ENCODE peak calls at places on chromosomes 1 and 21, in eight cellular contexts. One of them, this sample, is unnamed.

GRCh38 chr1:210374600-210374953 is 45.9 kb downstream of the HHAT start:
- DNase-seq in G401: no peak
- DNase-seq in H9: no peak
- DNase-seq in non-pigmented ciliary epithelial cell: no peak
- DNase-seq in kidney tubule cell: no peak
- DNase-seq in HS-5: no peak
- DNase-seq in progenitor cell of endocrine pancreas: no peak
- DNase-seq in erythroblast: no peak
- DNase-seq in this sample: no peak

GRCh38 chr21:36700295-36700960 is 1.5 kb downstream of the SIM2 start:
- DNase-seq in G401: no peak
- DNase-seq in H9: no peak
- DNase-seq in non-pigmented ciliary epithelial cell: no peak
- DNase-seq in kidney tubule cell: no peak
- DNase-seq in HS-5: no peak
- DNase-seq in progenitor cell of endocrine pancreas: no peak
- DNase-seq in erythroblast: no peak
- DNase-seq in this sample: no peak

GRCh38 chr1:36134805-36135339 is 9.8 kb upstream of the COL8A2 start:
- DNase-seq in G401: peak
- DNase-seq in H9: peak
- DNase-seq in non-pigmented ciliary epithelial cell: no peak
- DNase-seq in kidney tubule cell: peak
- DNase-seq in HS-5: no peak
- DNase-seq in progenitor cell of endocrine pancreas: peak
- DNase-seq in erythroblast: peak
- DNase-seq in this sample: no peak

GRCh38 chr1:31549807-31550620 is 26.3 kb upstream of the TINAGL1 start:
- DNase-seq in G401: no peak
- DNase-seq in H9: no peak
- DNase-seq in non-pigmented ciliary epithelial cell: no peak
- DNase-seq in kidney tubule cell: peak
- DNase-seq in HS-5: no peak
- DNase-seq in progenitor cell of endocrine pancreas: no peak
- DNase-seq in erythroblast: no peak
- DNase-seq in this sample: no peak

GRCh38 chr1:112312315-112312714 is 83.7 kb upstream of the CTTNBP2NL start:
- DNase-seq in G401: no peak
- DNase-seq in H9: no peak
- DNase-seq in non-pigmented ciliary epithelial cell: no peak
- DNase-seq in kidney tubule cell: no peak
- DNase-seq in HS-5: no peak
- DNase-seq in progenitor cell of endocrine pancreas: no peak
- DNase-seq in erythroblast: no peak
- DNase-seq in this sample: no peak

GRCh38 chr1:245258271-245258920 is 103.6 kb downstream of the KIF26B start:
- DNase-seq in G401: peak
- DNase-seq in H9: no peak
- DNase-seq in non-pigmented ciliary epithelial cell: no peak
- DNase-seq in kidney tubule cell: peak
- DNase-seq in HS-5: no peak
- DNase-seq in progenitor cell of endocrine pancreas: no peak
- DNase-seq in erythroblast: no peak
- DNase-seq in this sample: no peak

GRCh38 chr1:3731543-3731942 is 20.7 kb upstream of the CCDC27 start:
- DNase-seq in G401: peak
- DNase-seq in H9: no peak
- DNase-seq in non-pigmented ciliary epithelial cell: no peak
- DNase-seq in kidney tubule cell: no peak
- DNase-seq in HS-5: no peak
- DNase-seq in progenitor cell of endocrine pancreas: no peak
- DNase-seq in erythroblast: no peak
- DNase-seq in this sample: no peak

GRCh38 chr1:156126043-156126700 is 11.7 kb downstream of the LMNA start:
- DNase-seq in G401: no peak
- DNase-seq in H9: peak
- DNase-seq in non-pigmented ciliary epithelial cell: peak
- DNase-seq in kidney tubule cell: peak
- DNase-seq in HS-5: peak
- DNase-seq in progenitor cell of endocrine pancreas: no peak
- DNase-seq in erythroblast: peak
- DNase-seq in this sample: peak

GRCh38 chr1:115340879-115341278 is 2.8 kb upstream of the NGF start:
- DNase-seq in G401: no peak
- DNase-seq in H9: no peak
- DNase-seq in non-pigmented ciliary epithelial cell: no peak
- DNase-seq in kidney tubule cell: no peak
- DNase-seq in HS-5: no peak
- DNase-seq in progenitor cell of endocrine pancreas: no peak
- DNase-seq in erythroblast: no peak
- DNase-seq in this sample: no peak

GRCh38 chr1:59674605-59675004 is 140.1 kb upstream of the HOOK1 start:
- DNase-seq in G401: no peak
- DNase-seq in H9: no peak
- DNase-seq in non-pigmented ciliary epithelial cell: no peak
- DNase-seq in kidney tubule cell: no peak
- DNase-seq in HS-5: no peak
- DNase-seq in progenitor cell of endocrine pancreas: no peak
- DNase-seq in erythroblast: no peak
- DNase-seq in this sample: no peak

GRCh38 chr1:43912607-43913006 is 21.0 kb upstream of the ARTN start:
- DNase-seq in G401: no peak
- DNase-seq in H9: peak
- DNase-seq in non-pigmented ciliary epithelial cell: peak
- DNase-seq in kidney tubule cell: peak
- DNase-seq in HS-5: no peak
- DNase-seq in progenitor cell of endocrine pancreas: no peak
- DNase-seq in erythroblast: no peak
- DNase-seq in this sample: no peak

GRCh38 chr1:23598424-23598823 is 39.1 kb upstream of the ID3 start:
- DNase-seq in G401: no peak
- DNase-seq in H9: peak
- DNase-seq in non-pigmented ciliary epithelial cell: no peak
- DNase-seq in kidney tubule cell: no peak
- DNase-seq in HS-5: no peak
- DNase-seq in progenitor cell of endocrine pancreas: no peak
- DNase-seq in erythroblast: no peak
- DNase-seq in this sample: no peak

GRCh38 chr1:162670928-162671663 is 38.8 kb downstream of the DDR2 start:
- DNase-seq in G401: no peak
- DNase-seq in H9: no peak
- DNase-seq in non-pigmented ciliary epithelial cell: no peak
- DNase-seq in kidney tubule cell: peak
- DNase-seq in HS-5: peak
- DNase-seq in progenitor cell of endocrine pancreas: no peak
- DNase-seq in erythroblast: no peak
- DNase-seq in this sample: no peak

GRCh38 chr1:198620951-198621824 is 17.7 kb upstream of the PTPRC start:
- DNase-seq in G401: no peak
- DNase-seq in H9: no peak
- DNase-seq in non-pigmented ciliary epithelial cell: no peak
- DNase-seq in kidney tubule cell: peak
- DNase-seq in HS-5: no peak
- DNase-seq in progenitor cell of endocrine pancreas: no peak
- DNase-seq in erythroblast: no peak
- DNase-seq in this sample: no peak

GRCh38 chr1:224317383-224318045 is 12.5 kb downstream of the NVL start:
- DNase-seq in G401: no peak
- DNase-seq in H9: no peak
- DNase-seq in non-pigmented ciliary epithelial cell: no peak
- DNase-seq in kidney tubule cell: no peak
- DNase-seq in HS-5: no peak
- DNase-seq in progenitor cell of endocrine pancreas: no peak
- DNase-seq in erythroblast: no peak
- DNase-seq in this sample: no peak

GRCh38 chr1:162178432-162178831 is 108.9 kb downstream of the NOS1AP start:
- DNase-seq in G401: peak
- DNase-seq in H9: no peak
- DNase-seq in non-pigmented ciliary epithelial cell: no peak
- DNase-seq in kidney tubule cell: no peak
- DNase-seq in HS-5: no peak
- DNase-seq in progenitor cell of endocrine pancreas: no peak
- DNase-seq in erythroblast: no peak
- DNase-seq in this sample: no peak

GRCh38 chr1:117009132-117009531 is 7.6 kb downstream of the CD101 start:
- DNase-seq in G401: no peak
- DNase-seq in H9: no peak
- DNase-seq in non-pigmented ciliary epithelial cell: no peak
- DNase-seq in kidney tubule cell: no peak
- DNase-seq in HS-5: no peak
- DNase-seq in progenitor cell of endocrine pancreas: no peak
- DNase-seq in erythroblast: no peak
- DNase-seq in this sample: no peak

GRCh38 chr1:234240680-234241079 is 132.6 kb upstream of the COA6 start:
- DNase-seq in G401: no peak
- DNase-seq in H9: peak
- DNase-seq in non-pigmented ciliary epithelial cell: no peak
- DNase-seq in kidney tubule cell: no peak
- DNase-seq in HS-5: no peak
- DNase-seq in progenitor cell of endocrine pancreas: no peak
- DNase-seq in erythroblast: no peak
- DNase-seq in this sample: no peak

GRCh38 chr1:114203722-114204121 is 50.1 kb upstream of the SYT6 start:
- DNase-seq in G401: no peak
- DNase-seq in H9: no peak
- DNase-seq in non-pigmented ciliary epithelial cell: no peak
- DNase-seq in kidney tubule cell: no peak
- DNase-seq in HS-5: no peak
- DNase-seq in progenitor cell of endocrine pancreas: no peak
- DNase-seq in erythroblast: no peak
- DNase-seq in this sample: no peak

GRCh38 chr21:34947122-34947534 is 102.0 kb downstream of the RUNX1 start:
- DNase-seq in G401: no peak
- DNase-seq in H9: no peak
- DNase-seq in non-pigmented ciliary epithelial cell: no peak
- DNase-seq in kidney tubule cell: no peak
- DNase-seq in HS-5: no peak
- DNase-seq in progenitor cell of endocrine pancreas: no peak
- DNase-seq in erythroblast: no peak
- DNase-seq in this sample: no peak

GRCh38 chr1:214514819-214515383 is 36.5 kb downstream of the PTPN14 start:
- DNase-seq in G401: no peak
- DNase-seq in H9: no peak
- DNase-seq in non-pigmented ciliary epithelial cell: no peak
- DNase-seq in kidney tubule cell: no peak
- DNase-seq in HS-5: no peak
- DNase-seq in progenitor cell of endocrine pancreas: no peak
- DNase-seq in erythroblast: no peak
- DNase-seq in this sample: no peak

GRCh38 chr21:27569831-27570230 is 602.9 kb upstream of the ADAMTS5 start:
- DNase-seq in G401: no peak
- DNase-seq in H9: no peak
- DNase-seq in non-pigmented ciliary epithelial cell: no peak
- DNase-seq in kidney tubule cell: no peak
- DNase-seq in HS-5: no peak
- DNase-seq in progenitor cell of endocrine pancreas: no peak
- DNase-seq in erythroblast: no peak
- DNase-seq in this sample: no peak

GRCh38 chr1:235011064-235011598 is 117.5 kb downstream of the TOMM20 start:
- DNase-seq in G401: no peak
- DNase-seq in H9: no peak
- DNase-seq in non-pigmented ciliary epithelial cell: no peak
- DNase-seq in kidney tubule cell: no peak
- DNase-seq in HS-5: no peak
- DNase-seq in progenitor cell of endocrine pancreas: no peak
- DNase-seq in erythroblast: no peak
- DNase-seq in this sample: no peak

GRCh38 chr1:9544926-9545325 is 5.7 kb downstream of the SLC25A33 start:
- DNase-seq in G401: no peak
- DNase-seq in H9: no peak
- DNase-seq in non-pigmented ciliary epithelial cell: no peak
- DNase-seq in kidney tubule cell: no peak
- DNase-seq in HS-5: no peak
- DNase-seq in progenitor cell of endocrine pancreas: no peak
- DNase-seq in erythroblast: no peak
- DNase-seq in this sample: no peak

GRCh38 chr1:181073638-181074037 is 14.9 kb upstream of the IER5 start:
- DNase-seq in G401: no peak
- DNase-seq in H9: no peak
- DNase-seq in non-pigmented ciliary epithelial cell: peak
- DNase-seq in kidney tubule cell: peak
- DNase-seq in HS-5: no peak
- DNase-seq in progenitor cell of endocrine pancreas: no peak
- DNase-seq in erythroblast: no peak
- DNase-seq in this sample: peak

GRCh38 chr1:165647970-165648369 is 16.9 kb downstream of the MGST3 start:
- DNase-seq in G401: no peak
- DNase-seq in H9: no peak
- DNase-seq in non-pigmented ciliary epithelial cell: no peak
- DNase-seq in kidney tubule cell: peak
- DNase-seq in HS-5: no peak
- DNase-seq in progenitor cell of endocrine pancreas: no peak
- DNase-seq in erythroblast: no peak
- DNase-seq in this sample: no peak

GRCh38 chr1:26833432-26834405 is 7.2 kb downstream of the ZDHHC18 start:
- DNase-seq in G401: no peak
- DNase-seq in H9: no peak
- DNase-seq in non-pigmented ciliary epithelial cell: no peak
- DNase-seq in kidney tubule cell: no peak
- DNase-seq in HS-5: no peak
- DNase-seq in progenitor cell of endocrine pancreas: no peak
- DNase-seq in erythroblast: no peak
- DNase-seq in this sample: no peak

GRCh38 chr1:23867953-23868847 is at the start of gene FUCA1:
- DNase-seq in G401: peak
- DNase-seq in H9: peak
- DNase-seq in non-pigmented ciliary epithelial cell: peak
- DNase-seq in kidney tubule cell: peak
- DNase-seq in HS-5: peak
- DNase-seq in progenitor cell of endocrine pancreas: peak
- DNase-seq in erythroblast: peak
- DNase-seq in this sample: peak

GRCh38 chr21:45128613-45129226 is 54.3 kb downstream of the ADARB1 start:
- DNase-seq in G401: peak
- DNase-seq in H9: peak
- DNase-seq in non-pigmented ciliary epithelial cell: no peak
- DNase-seq in kidney tubule cell: peak
- DNase-seq in HS-5: no peak
- DNase-seq in progenitor cell of endocrine pancreas: peak
- DNase-seq in erythroblast: peak
- DNase-seq in this sample: no peak

GRCh38 chr1:2860476-2861142 is 59.1 kb upstream of the TTC34 start:
- DNase-seq in G401: no peak
- DNase-seq in H9: no peak
- DNase-seq in non-pigmented ciliary epithelial cell: no peak
- DNase-seq in kidney tubule cell: no peak
- DNase-seq in HS-5: no peak
- DNase-seq in progenitor cell of endocrine pancreas: no peak
- DNase-seq in erythroblast: no peak
- DNase-seq in this sample: no peak

GRCh38 chr1:82445827-82446226 is 645.1 kb downstream of the ADGRL2 start:
- DNase-seq in G401: no peak
- DNase-seq in H9: no peak
- DNase-seq in non-pigmented ciliary epithelial cell: no peak
- DNase-seq in kidney tubule cell: no peak
- DNase-seq in HS-5: no peak
- DNase-seq in progenitor cell of endocrine pancreas: no peak
- DNase-seq in erythroblast: no peak
- DNase-seq in this sample: no peak

GRCh38 chr1:226814751-226815496 is 55.5 kb upstream of the PSEN2 start:
- DNase-seq in G401: peak
- DNase-seq in H9: no peak
- DNase-seq in non-pigmented ciliary epithelial cell: peak
- DNase-seq in kidney tubule cell: peak
- DNase-seq in HS-5: peak
- DNase-seq in progenitor cell of endocrine pancreas: no peak
- DNase-seq in erythroblast: no peak
- DNase-seq in this sample: peak

GRCh38 chr1:90176530-90176929 is 181.6 kb downstream of the ZNF326 start:
- DNase-seq in G401: no peak
- DNase-seq in H9: no peak
- DNase-seq in non-pigmented ciliary epithelial cell: no peak
- DNase-seq in kidney tubule cell: peak
- DNase-seq in HS-5: no peak
- DNase-seq in progenitor cell of endocrine pancreas: no peak
- DNase-seq in erythroblast: no peak
- DNase-seq in this sample: no peak

GRCh38 chr1:2545754-2546514 is 10.2 kb upstream of the TNFRSF14 start:
- DNase-seq in G401: peak
- DNase-seq in H9: peak
- DNase-seq in non-pigmented ciliary epithelial cell: no peak
- DNase-seq in kidney tubule cell: peak
- DNase-seq in HS-5: no peak
- DNase-seq in progenitor cell of endocrine pancreas: peak
- DNase-seq in erythroblast: peak
- DNase-seq in this sample: no peak